ENCODE peak calls at places on chromosomes 1 and 21, in four cellular contexts. I is HepG2, U is K562, L is GM12878. T is an unnamed sample.
A peak's percentile ranks its signal among the peaks of the same experiment; 100 is the strongest.

GRCh38 chr1:15424146-15424667 is 14.0 kb upstream of the CTRC start:
- DNase-seq in I (no peak), L (no peak), U (peak; percentile 86), T (no peak)

GRCh38 chr1:17227358-17227915 is 21.5 kb upstream of the PADI3 start:
- DNase-seq in I (no peak), U (no peak), L (no peak), T (no peak)

GRCh38 chr1:176717052-176717754 is 254.2 kb downstream of the PAPPA2 start:
- DNase-seq in L (no peak), I (no peak), U (no peak), T (no peak)

GRCh38 chr21:38236232-38236631 is 20.6 kb upstream of the KCNJ15 start:
- DNase-seq in U (no peak), I (no peak), L (no peak), T (no peak)

GRCh38 chr1:147225193-147225730 is at the start of gene FMO5:
- DNase-seq in L (no peak), I (no peak), U (peak; percentile 61), T (peak; percentile 57)

GRCh38 chr1:16158993-16159831 is 3.3 kb upstream of the EPHA2 start:
- DNase-seq in L (no peak), I (no peak), U (no peak), T (no peak)

GRCh38 chr21:29359718-29360117 is 61.0 kb downstream of the BACH1 start:
- DNase-seq in U (no peak), I (no peak), L (no peak), T (no peak)

GRCh38 chr1:1954831-1955441 is 35.9 kb upstream of the TMEM52 start:
- DNase-seq in U (peak; percentile 44), L (no peak), I (no peak), T (no peak)

GRCh38 chr1:200364121-200364759 is 45.6 kb downstream of the ZNF281 start:
- DNase-seq in U (no peak), L (no peak), I (peak; percentile 49), T (peak; percentile 32)

GRCh38 chr1:174160109-174160473 is 771 bp downstream of the RABGAP1L start:
- DNase-seq in I (peak; percentile 55), L (no peak), U (peak; percentile 76), T (peak; percentile 32)

GRCh38 chr1:224541072-224541790 is 74.9 kb upstream of the CNIH3 start:
- DNase-seq in I (no peak), L (no peak), U (no peak), T (no peak)

GRCh38 chr1:67018574-67018973 is 35.4 kb downstream of the SLC35D1 start:
- DNase-seq in I (no peak), U (no peak), L (no peak), T (no peak)

GRCh38 chr1:213692236-213692831 is 295.4 kb upstream of the PROX1 start:
- DNase-seq in U (no peak), L (no peak), I (no peak), T (no peak)

GRCh38 chr1:81179239-81179638 is 621.5 kb upstream of the ADGRL2 start:
- DNase-seq in I (no peak), U (no peak), L (no peak), T (peak; percentile 90)

GRCh38 chr1:4463631-4464030 is 190.8 kb upstream of the AJAP1 start:
- DNase-seq in U (no peak), L (no peak), I (no peak), T (no peak)

GRCh38 chr1:8705104-8705503 is 112.3 kb downstream of the RERE start:
- DNase-seq in I (no peak), L (no peak), U (no peak), T (no peak)

GRCh38 chr1:29222686-29223085 is 8.0 kb downstream of the MECR start:
- DNase-seq in L (no peak), U (no peak), I (no peak), T (no peak)

GRCh38 chr1:6601049-6601864 is 1.4 kb downstream of the KLHL21 start:
- DNase-seq in L (no peak), U (peak; percentile 88), I (peak; percentile 89), T (peak; percentile 90)

GRCh38 chr1:169527461-169528213 is 41.9 kb upstream of the SLC19A2 start:
- DNase-seq in U (no peak), I (no peak), L (no peak), T (no peak)

GRCh38 chr1:185644531-185644930 is 89.7 kb upstream of the HMCN1 start:
- DNase-seq in I (no peak), L (no peak), U (no peak), T (no peak)

GRCh38 chr1:226871636-226872327 is 1.4 kb downstream of the PSEN2 start:
- DNase-seq in I (no peak), L (no peak), U (no peak), T (no peak)

GRCh38 chr1:226870026-226870322 is 442 bp upstream of the PSEN2 start:
- DNase-seq in L (no peak), U (no peak), I (no peak), T (no peak)

GRCh38 chr1:226871047-226871365 is 590 bp downstream of the PSEN2 start:
- DNase-seq in U (no peak), L (no peak), I (no peak), T (no peak)

GRCh38 chr1:226868726-226869125 is 1.7 kb upstream of the PSEN2 start:
- DNase-seq in I (no peak), L (no peak), U (no peak), T (no peak)

GRCh38 chr1:226870323-226871046 is at the start of gene PSEN2:
- DNase-seq in I (peak; percentile 24), L (no peak), U (peak; percentile 91), T (peak; percentile 51)
- TF ChIP-seq POLR2A in I (peak; percentile 51), L (peak; percentile 64), U (peak; percentile 44), T (no peak)

GRCh38 chr1:3318329-3318728 is 136.1 kb upstream of the ARHGEF16 start:
- DNase-seq in I (no peak), U (no peak), L (no peak), T (no peak)
- TF ChIP-seq MYC in I (no peak), U (no peak), L (no peak), T (no peak)

DNA sequence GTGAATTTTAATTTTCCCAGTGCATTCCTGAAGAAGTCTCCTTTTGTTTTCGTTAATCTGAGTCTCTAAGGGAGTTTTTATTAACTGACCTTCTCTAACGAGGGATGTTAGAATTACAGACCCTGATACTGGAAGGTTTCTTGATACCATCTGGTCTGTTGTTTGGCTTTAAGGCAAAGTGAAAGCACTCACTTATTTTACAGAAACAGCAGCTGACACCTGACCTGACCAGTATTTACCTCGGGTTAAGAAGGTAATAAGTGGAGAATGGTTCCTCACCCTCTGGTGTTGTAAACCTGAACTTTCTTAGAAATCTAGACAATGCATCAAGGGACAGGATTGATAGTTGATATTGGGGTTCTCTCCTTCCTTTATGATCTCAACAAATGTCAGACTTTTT is 12.4 kb downstream of the CDC14A start:
- DNase-seq in I (no peak), L (no peak), U (no peak), T (no peak)
- H3K79me2 ChIP-seq in I (peaks cover 4% of the 10 kb centered on the region), L (no peaks in the 10 kb centered on the region), U (peaks cover 95% of the 10 kb centered on the region), T (peaks cover 29% of the 10 kb centered on the region)

DNA sequence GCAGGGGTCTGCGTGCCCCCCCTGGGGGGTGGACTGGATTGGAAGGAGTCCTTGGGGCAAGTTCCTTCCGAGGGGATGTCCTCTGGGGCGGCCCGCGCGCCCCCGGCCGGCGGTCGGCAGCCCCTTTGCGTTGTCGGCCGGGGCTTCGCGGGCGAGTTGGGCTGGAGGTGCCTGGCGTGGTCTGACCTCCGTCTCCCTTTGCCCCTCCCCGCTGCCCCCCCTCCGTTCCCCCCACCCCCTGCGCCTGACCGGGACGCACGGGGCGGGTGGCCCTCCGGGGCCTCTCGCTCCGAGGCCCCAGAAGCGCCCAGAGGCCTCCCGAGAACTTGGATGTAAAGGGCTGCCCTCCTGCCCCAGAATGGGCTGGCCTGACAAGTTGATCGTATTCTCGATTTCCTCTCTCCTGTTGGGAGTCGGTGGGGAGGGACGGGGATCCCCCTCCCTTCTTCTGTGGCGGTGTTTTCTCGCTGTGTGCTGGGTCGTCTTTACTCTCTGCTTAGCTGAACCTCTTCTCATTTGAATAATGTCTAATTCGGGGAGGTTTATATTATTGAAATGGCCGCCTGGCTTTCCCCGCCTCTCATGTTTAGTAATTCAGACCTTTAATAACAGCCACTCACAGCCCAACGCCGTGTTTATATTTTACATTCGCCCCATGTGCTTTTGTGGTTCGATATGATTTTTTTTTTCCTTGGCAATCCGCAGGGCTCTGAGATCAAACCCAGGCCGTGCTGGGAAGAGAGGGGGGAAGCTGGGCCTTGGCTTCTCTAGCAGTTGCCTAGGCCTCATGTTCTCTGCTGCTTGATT is 1.3 kb downstream of the POU2F1 start:
- DNase-seq in L (peak; percentile 76), U (peak; percentile 69), I (peak; percentile 78), T (peak; percentile 81)
- TF ChIP-seq POLR2A in L (peak; percentile 79), U (peak; percentile 80), I (peak; percentile 62), T (no peak)

T was measured in endothelial cell of umbilical vein.